ENCODE peak calls at places on chromosomes 5 and 9, in ten cellular contexts. D is transverse colon; E is HepG2; G is CD8-positive, alpha-beta memory T cell; Z is H9; B is GM23248; U is SK-N-SH; K is neural progenitor cell; P is DND-41; L is OCI-LY7. Q is an unnamed sample.

GRCh38 chr5:153276151-153276550 is 214.3 kb upstream of the GRIA1 start:
- DNase-seq in D (no peak), E (peak), G (no peak), Z (peak), B (peak), U (no peak), K (peak), P (peak), L (peak), Q (no peak)

GRCh38 chr5:79702606-79703380 is 13.2 kb downstream of the CMYA5 start:
- DNase-seq in D (no peak), E (peak), G (no peak), Z (peak), B (peak), U (peak), K (peak), P (peak), L (peak), Q (peak)

GRCh38 chr5:124065508-124065907 is 553.5 kb downstream of the CSNK1G3 start:
- DNase-seq in D (no peak), E (no peak), G (no peak), Z (no peak), B (no peak), U (no peak), K (no peak), P (no peak), L (no peak), Q (no peak)

GRCh38 chr5:156201793-156202388 is 125.1 kb upstream of the SGCD start:
- DNase-seq in D (no peak), E (no peak), G (no peak), Z (no peak), B (peak), U (no peak), K (peak), P (no peak), L (no peak), Q (no peak)

GRCh38 chr5:67221487-67222242 is 25.1 kb upstream of the CD180 start:
- DNase-seq in D (peak), E (no peak), G (peak), Z (no peak), B (no peak), U (no peak), K (no peak), P (peak), L (no peak), Q (no peak)

GRCh38 chr5:17024686-17025180 is 88.6 kb upstream of the MYO10 start:
- DNase-seq in D (no peak), E (no peak), G (no peak), Z (no peak), B (peak), U (no peak), K (no peak), P (no peak), L (no peak), Q (no peak)

GRCh38 chr5:157603333-157604190 is 28.0 kb upstream of the ADAM19 start:
- DNase-seq in D (no peak), E (peak), G (peak), Z (no peak), B (peak), U (no peak), K (no peak), P (peak), L (peak), Q (no peak)

GRCh38 chr5:146079695-146080361 is 25.5 kb downstream of the PLAC8L1 start:
- DNase-seq in D (no peak), E (no peak), G (no peak), Z (no peak), B (peak), U (no peak), K (no peak), P (peak), L (no peak), Q (no peak)

GRCh38 chr5:33363537-33363936 is 77.2 kb upstream of the TARS1 start:
- DNase-seq in D (no peak), E (no peak), G (no peak), Z (no peak), B (no peak), U (no peak), K (no peak), P (no peak), L (no peak), Q (no peak)

DNA sequence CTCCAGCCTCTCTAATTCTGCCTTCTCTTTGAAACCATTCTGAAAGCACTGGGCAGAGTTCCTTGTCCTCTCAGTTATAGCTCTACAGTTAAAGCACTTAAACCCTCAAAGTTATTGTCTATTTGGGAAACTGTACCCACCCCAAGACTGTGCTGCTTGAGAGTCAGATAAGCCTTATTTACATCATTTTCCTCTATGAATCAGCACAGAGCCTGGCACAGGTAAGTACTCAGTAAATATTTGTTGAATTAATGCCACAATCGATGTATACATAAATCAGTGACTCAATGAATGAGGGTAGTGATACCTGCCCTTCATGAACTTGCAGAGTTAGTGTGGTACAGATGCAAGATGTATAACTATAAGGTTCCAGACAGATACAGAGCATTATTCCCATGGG is 549.4 kb upstream of the KLF4 start:
- DNase-seq in D (no peak), E (no peak), G (no peak), Z (no peak), B (no peak), U (no peak), K (no peak), P (no peak), L (no peak), Q (no peak)
- H3K27ac ChIP-seq in D (no peak), E (no peak), G (no peak), Z (no peak), B (no peak), U (no peak), K (no peak), P (no peak), L (no peak), Q (no peak)

GRCh38 chr9:12775963-12776774 is 1.3 kb downstream of the LURAP1L start:
- DNase-seq in D (peak), E (peak), G (no peak), Z (peak), B (peak), U (peak), K (peak), P (no peak), L (no peak), Q (peak)
- H3K27ac ChIP-seq in D (peak), E (peak), G (no peak), Z (no peak), B (peak), U (peak), K (no peak), P (no peak), L (no peak), Q (peak)

DNA sequence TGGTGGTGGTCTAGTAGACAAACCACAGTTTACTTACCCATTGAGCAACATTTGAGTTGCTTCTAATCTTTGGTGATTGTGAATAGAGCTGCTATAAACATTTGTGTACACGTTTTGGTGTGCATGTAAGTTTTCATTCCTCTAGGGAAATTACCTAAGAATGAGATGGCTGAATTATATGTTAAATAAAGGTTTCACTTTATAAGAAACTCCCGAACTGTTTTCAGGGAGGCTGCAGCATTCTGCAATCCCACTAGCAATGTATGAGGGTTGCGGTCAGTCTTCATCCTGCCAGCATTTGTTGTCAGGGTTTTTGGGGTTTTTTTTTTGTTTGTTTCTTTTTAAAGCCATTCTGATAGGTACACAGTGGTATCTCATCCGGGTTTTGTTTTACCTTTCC is 45.7 kb upstream of the PPARGC1B start:
- DNase-seq in D (no peak), E (no peak), G (no peak), Z (no peak), B (no peak), U (no peak), K (no peak), P (no peak), L (no peak), Q (no peak)
- H3K27ac ChIP-seq in D (no peak), E (no peak), G (no peak), Z (no peak), B (no peak), U (no peak), K (no peak), P (no peak), L (no peak), Q (no peak)

GRCh38 chr9:90331826-90332575 is 310.6 kb downstream of the DIRAS2 start:
- DNase-seq in D (no peak), E (no peak), G (no peak), Z (no peak), B (peak), U (no peak), K (no peak), P (no peak), L (no peak), Q (no peak)
- H3K27ac ChIP-seq in D (no peak), E (no peak), G (no peak), Z (no peak), B (peak), U (no peak), K (no peak), P (no peak), L (no peak), Q (no peak)

GRCh38 chr5:173020154-173020581 is 36.0 kb upstream of the CREBRF start:
- DNase-seq in D (no peak), E (no peak), G (no peak), Z (no peak), B (no peak), U (no peak), K (no peak), P (no peak), L (no peak), Q (no peak)

GRCh38 chr5:173016621-173017046 is 33.1 kb downstream of the ATP6V0E1 start:
- DNase-seq in D (no peak), E (peak), G (no peak), Z (no peak), B (peak), U (no peak), K (no peak), P (no peak), L (no peak), Q (no peak)

GRCh38 chr5:173012882-173013281 is 29.3 kb downstream of the ATP6V0E1 start:
- DNase-seq in D (no peak), E (no peak), G (no peak), Z (no peak), B (no peak), U (no peak), K (no peak), P (no peak), L (no peak), Q (no peak)

GRCh38 chr5:173018352-173018751 is 34.8 kb downstream of the ATP6V0E1 start:
- DNase-seq in D (no peak), E (no peak), G (no peak), Z (no peak), B (no peak), U (no peak), K (no peak), P (no peak), L (no peak), Q (no peak)

GRCh38 chr5:173016069-173016455 is 32.5 kb downstream of the ATP6V0E1 start:
- DNase-seq in D (no peak), E (no peak), G (no peak), Z (no peak), B (no peak), U (no peak), K (no peak), P (no peak), L (no peak), Q (no peak)
- H3K27ac ChIP-seq in D (peak), E (peak), G (no peak), Z (no peak), B (peak), U (no peak), K (no peak), P (no peak), L (no peak), Q (peak)

DNA sequence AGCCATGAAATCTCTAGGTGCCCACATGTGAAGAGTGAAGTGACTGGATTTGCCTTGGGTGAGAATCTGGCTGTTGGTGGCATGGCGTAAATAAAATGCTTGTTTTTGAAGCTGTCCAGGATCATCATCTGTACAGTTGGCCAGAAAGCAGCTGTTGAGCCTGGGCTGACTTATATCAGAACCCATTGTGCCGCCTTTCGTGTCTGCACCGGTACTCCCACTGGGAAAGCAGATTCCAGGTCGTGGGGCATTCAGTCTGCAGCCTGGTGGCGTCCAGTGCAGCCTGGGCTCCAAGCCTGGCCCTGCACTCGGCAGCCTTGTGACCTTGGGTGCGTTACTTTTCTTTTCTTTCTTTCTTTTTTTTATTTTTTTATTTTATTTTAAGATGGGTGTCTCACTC is 27.8 kb downstream of the PRRC2B start:
- DNase-seq in D (no peak), E (no peak), G (no peak), Z (no peak), B (no peak), U (no peak), K (no peak), P (no peak), L (no peak), Q (peak)
- H3K27ac ChIP-seq in D (peak), E (no peak), G (no peak), Z (no peak), B (peak), U (peak), K (peak), P (no peak), L (no peak), Q (peak)

GRCh38 chr9:111036946-111037743 is 1.1 kb downstream of the LPAR1 start:
- DNase-seq in D (no peak), E (no peak), G (no peak), Z (no peak), B (peak), U (peak), K (peak), P (no peak), L (no peak), Q (no peak)
- H3K27ac ChIP-seq in D (peak), E (no peak), G (no peak), Z (no peak), B (peak), U (no peak), K (no peak), P (no peak), L (no peak), Q (peak)

DNA sequence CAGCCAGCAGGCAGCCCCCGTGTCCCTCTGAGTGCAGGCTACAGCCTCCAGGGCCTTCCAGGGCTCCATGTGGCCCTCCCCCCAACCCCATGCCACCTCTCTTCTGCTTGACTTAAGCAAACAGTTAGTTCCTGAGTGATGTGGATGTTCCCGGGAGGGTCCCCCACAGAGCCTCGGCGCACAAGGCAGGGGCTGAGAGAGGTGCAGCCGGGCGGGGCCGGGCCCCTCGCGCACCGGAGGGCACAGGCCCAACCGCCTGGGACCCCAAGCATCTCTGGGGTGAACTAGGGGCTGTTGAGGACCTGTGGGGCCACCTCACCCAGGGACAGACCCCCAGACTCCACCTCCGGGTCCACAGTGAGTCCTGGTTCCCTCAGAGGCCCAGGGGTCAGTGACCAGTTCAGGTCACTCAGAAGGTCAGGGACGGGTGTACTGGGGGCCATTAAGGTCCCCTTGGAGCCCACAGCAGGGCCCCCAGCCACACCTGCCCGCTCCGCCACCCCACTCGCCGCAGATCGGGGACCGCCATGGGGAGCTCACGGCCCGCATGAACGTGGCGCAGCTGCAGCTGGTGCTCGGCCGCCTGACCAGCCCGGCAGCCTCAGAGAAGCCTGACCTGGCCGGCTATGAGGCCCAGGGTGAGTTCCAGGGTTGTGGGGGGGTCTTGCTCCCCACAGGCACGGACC is 13.2 kb downstream of the GPSM1 start:
- DNase-seq in D (no peak), E (no peak), G (no peak), Z (no peak), B (no peak), U (no peak), K (no peak), P (no peak), L (no peak), Q (no peak)
- H3K27ac ChIP-seq in D (no peak), E (no peak), G (no peak), Z (no peak), B (no peak), U (no peak), K (no peak), P (no peak), L (no peak), Q (no peak)

GRCh38 chr9:38022203-38022602 is 46.8 kb downstream of the SHB start:
- DNase-seq in D (no peak), E (no peak), G (no peak), Z (no peak), B (no peak), U (no peak), K (no peak), P (no peak), L (no peak), Q (no peak)
- H3K27ac ChIP-seq in D (peak), E (no peak), G (no peak), Z (no peak), B (no peak), U (peak), K (no peak), P (no peak), L (no peak), Q (no peak)